ENCODE peak calls at places on chromosomes 13 and 19, in four cellular contexts. P, C, R and K are unnamed samples.

GRCh38 chr19:50460161-50460765 is 16.0 kb upstream of the EMC10 start:
- DNase-seq in R (no peak), C (no peak), P (peak), K (no peak)

GRCh38 chr13:114151565-114152284 is 19.3 kb upstream of the RASA3 start:
- DNase-seq in P (no peak), R (no peak), C (no peak), K (no peak)

GRCh38 chr13:31249140-31249539 is 49.4 kb downstream of the B3GLCT start:
- DNase-seq in P (no peak), C (no peak), R (no peak), K (no peak)

GRCh38 chr19:9667898-9668297 is 7.0 kb downstream of the ZNF562 start:
- DNase-seq in R (no peak), C (no peak), P (no peak), K (no peak)

GRCh38 chr13:32107474-32107873 is 75.9 kb downstream of the FRY start:
- DNase-seq in P (no peak), C (no peak), R (no peak), K (no peak)

GRCh38 chr19:35202722-35203674 is 25.5 kb downstream of the FAM187B start:
- DNase-seq in P (no peak), R (no peak), C (no peak), K (no peak)

GRCh38 chr19:13398780-13399726 is 107.2 kb downstream of the CACNA1A start:
- DNase-seq in P (peak), C (peak), R (peak), K (no peak)

GRCh38 chr13:31998131-31998530 is 33.4 kb upstream of the FRY start:
- DNase-seq in R (peak), P (no peak), C (no peak), K (no peak)

GRCh38 chr13:51729853-51730553 is 74.0 kb downstream of the DHRS12 start:
- DNase-seq in C (peak), R (peak), P (peak), K (no peak)

GRCh38 chr13:89255844-89256406 is 1584.8 kb downstream of the SLITRK5 start:
- DNase-seq in R (no peak), P (no peak), C (no peak), K (no peak)